ENCODE peak calls at places on chromosomes 7 and 10, in seven cellular contexts. Y is right lobe of liver, Q is breast epithelium, W is upper lobe of right lung, V is left ventricle myocardium inferior, R is testis, G is H9. M is an unnamed sample. For H3K4me1, the result is how much of the 10 kb centered on the place peaks cover.

GRCh38 chr7:121575194-121575766 is 179.2 kb upstream of the FAM3C start:
- DNase-seq in Q (no peak), Y (no peak), V (no peak), R (no peak), W (no peak), G (no peak), M (no peak)

GRCh38 chr7:26187380-26188290 is 12.9 kb downstream of the HNRNPA2B1 start:
- DNase-seq in W (no peak), G (peak), Y (no peak), V (no peak), R (no peak), Q (no peak), M (no peak)

GRCh38 chr10:114754445-114755320 is 66.9 kb upstream of the FHIP2A start:
- DNase-seq in W (no peak), V (no peak), R (no peak), Y (no peak), G (no peak), Q (no peak), M (no peak)

GRCh38 chr10:78371118-78371517 is 337.5 kb downstream of the RPS24 start:
- DNase-seq in R (peak), W (no peak), V (no peak), G (no peak), Y (no peak), Q (no peak), M (no peak)

GRCh38 chr10:109934958-109935793 is 11.9 kb upstream of the XPNPEP1 start:
- DNase-seq in Y (no peak), V (no peak), W (no peak), G (peak), Q (no peak), R (peak), M (no peak)

GRCh38 chr10:119491941-119492340 is 50.6 kb downstream of the RGS10 start:
- DNase-seq in Y (no peak), W (no peak), Q (no peak), V (no peak), R (no peak), G (no peak), M (no peak)

GRCh38 chr10:5628798-5629788 is 37.3 kb downstream of the ASB13 start:
- DNase-seq in G (no peak), V (no peak), Q (no peak), R (no peak), W (no peak), Y (no peak), M (no peak)

GRCh38 chr7:138233189-138233588 is 156.9 kb downstream of the AKR1D1 start:
- DNase-seq in V (no peak), W (no peak), Y (no peak), G (no peak), Q (no peak), R (no peak), M (no peak)

GRCh38 chr7:106070201-106070551 is 41.9 kb downstream of the SYPL1 start:
- DNase-seq in R (no peak), Q (peak), Y (peak), V (no peak), W (peak), G (no peak), M (no peak)

GRCh38 chr10:25226775-25227682 is 52.2 kb downstream of the GPR158 start:
- DNase-seq in V (no peak), R (peak), Q (no peak), Y (no peak), W (no peak), G (peak), M (no peak)

DNA sequence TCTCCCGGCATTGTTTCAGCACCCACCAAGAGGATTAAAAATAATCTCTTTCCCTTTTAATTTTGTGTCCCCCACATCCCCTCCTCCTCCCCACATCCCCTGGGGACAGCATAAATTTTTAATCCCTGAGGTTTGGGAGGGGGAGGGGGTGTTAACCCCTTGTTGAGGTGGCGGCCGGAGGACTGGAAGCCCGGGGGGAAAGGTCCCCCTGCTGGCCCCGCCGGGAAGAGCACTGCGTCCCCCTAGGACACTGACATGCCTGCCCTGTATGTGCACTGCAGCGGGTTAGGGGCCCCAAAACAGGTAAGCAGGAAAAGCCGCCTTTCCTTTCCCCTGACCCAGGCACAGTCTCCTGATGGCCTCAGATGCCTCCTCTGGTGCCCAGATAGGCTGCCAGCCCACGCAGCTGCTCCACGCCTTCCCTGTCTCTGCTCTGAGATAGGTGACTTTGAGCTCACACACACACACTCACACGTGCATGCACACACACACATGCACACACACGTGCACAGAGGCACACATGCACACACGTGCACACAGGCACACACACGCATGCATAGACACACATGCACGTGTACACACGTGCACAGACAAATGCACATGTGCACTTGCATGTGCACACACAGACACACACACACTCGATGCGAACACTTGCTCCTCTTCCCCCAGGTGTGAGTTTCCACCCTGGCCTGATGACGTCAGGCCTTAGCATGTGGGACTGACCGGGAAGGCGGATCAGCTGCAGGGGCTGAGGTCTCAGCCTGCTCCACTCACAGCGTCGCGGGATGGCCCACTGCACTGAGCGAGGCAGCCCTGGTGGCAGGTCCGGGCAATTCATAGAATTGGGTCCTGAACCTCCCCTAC is 12.3 kb downstream of the CNPY1 start:
- DNase-seq in V (no peak), R (peak), Q (no peak), Y (no peak), G (peak), W (peak), M (peak)
- TF ChIP-seq CTCF in V (peak), R (peak), Q (no peak), Y (peak), G (peak), W (peak), M (no peak)

GRCh38 chr7:131090188-131090587 is 237.5 kb upstream of the MKLN1 start:
- DNase-seq in G (no peak), Y (no peak), V (no peak), W (no peak), R (no peak), Q (no peak), M (no peak)
- H3K4me1 ChIP-seq in G (under half), Y (half or more), V (half or more), W (half or more), R (under half), Q (under half), M (under half)

GRCh38 chr10:91574236-91574635 is 58.6 kb downstream of the PPP1R3C start:
- DNase-seq in V (no peak), R (no peak), Y (no peak), W (no peak), Q (no peak), G (no peak), M (no peak)
- TF ChIP-seq CTCF in V (no peak), R (no peak), Y (no peak), W (no peak), Q (no peak), G (no peak), M (no peak)

GRCh38 chr7:139630643-139631519 is 107.4 kb downstream of the CLEC2L start:
- DNase-seq in Q (no peak), V (no peak), G (no peak), Y (no peak), R (no peak), W (no peak), M (no peak)
- H3K4me1 ChIP-seq in Q (under half), V (under half), G (under half), Y (under half), R (under half), W (under half), M (under half)

DNA sequence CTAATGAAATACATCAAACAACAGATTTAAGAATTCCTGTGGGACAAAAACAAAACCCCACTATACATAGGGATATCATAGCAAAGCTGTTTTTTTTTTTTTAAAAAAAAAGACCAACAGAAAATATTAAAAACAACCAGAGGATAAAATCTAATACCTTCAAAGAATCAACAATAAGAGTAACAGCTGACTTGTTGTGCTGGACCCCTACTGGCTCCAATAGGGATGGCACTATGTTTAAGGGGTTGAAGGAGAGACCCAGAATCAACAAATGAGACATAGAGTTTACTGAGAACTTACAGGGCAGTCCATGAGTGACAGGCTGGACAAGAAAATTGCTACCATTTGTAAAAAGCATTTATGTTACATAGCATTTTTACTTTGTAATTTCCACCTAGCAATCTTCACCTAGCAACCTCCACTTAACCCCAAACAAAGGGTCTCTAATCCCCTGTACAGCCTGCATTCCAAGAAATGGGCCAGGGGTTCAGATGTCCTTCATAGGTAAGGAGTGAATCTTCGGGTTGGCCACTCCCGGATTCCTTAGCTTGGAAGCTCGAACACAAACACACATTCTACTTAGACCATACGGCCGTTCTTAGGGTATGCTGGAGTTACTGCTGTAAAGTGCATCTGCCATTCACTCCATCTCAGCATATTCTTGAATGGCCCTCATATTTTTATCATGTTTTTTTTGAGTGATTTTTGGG is 25.8 kb downstream of the ASZ1 start:
- DNase-seq in R (no peak), Y (no peak), G (no peak), W (no peak), Q (no peak), V (no peak), M (no peak)
- TF ChIP-seq CTCF in R (no peak), Y (no peak), G (peak), W (peak), Q (no peak), V (no peak), M (no peak)

DNA sequence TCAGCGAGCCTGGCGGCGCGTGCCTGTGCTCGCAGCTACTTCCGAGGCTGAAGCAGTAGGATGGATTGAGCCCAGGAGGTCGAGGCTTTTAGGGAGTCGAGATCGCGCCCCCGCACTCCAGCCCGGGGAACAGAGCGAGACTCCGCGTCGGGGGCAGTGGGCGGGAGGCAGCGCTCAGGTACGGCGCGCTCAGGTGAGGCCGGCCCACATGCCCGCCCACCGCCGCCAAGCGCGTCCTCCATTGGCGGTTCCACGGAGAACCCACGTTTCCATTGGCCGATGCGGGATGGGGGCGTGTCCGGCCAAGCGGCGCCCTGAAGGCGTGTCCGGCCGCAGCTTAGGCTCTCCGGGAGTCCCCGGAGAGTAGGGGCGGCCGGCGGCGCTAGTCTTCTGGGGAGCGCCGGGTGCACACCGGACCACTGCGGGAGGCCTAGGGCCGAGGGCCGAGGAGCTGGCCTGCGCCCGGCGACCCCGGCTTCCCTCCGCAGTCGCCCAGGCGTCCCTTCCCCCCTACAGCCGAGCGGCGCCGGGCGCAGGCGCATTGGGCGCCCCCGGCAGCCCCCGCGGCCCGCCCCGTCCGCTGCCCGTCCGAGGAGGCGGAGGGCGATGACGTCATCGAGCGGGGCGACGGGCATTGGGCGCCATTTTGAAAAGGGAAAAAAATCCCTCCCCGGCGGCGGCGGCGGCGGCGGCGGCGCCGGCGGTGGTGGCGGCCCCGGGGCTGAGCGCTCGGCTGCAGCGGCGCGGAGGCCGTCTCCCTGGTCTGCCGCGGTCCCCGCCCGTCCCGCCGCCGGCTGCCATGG is at the start of gene PPP2R2D:
- DNase-seq in R (peak), Y (peak), W (peak), Q (peak), V (peak), G (peak), M (peak)
- H3K4me1 ChIP-seq in R (under half), Y (under half), W (under half), Q (under half), V (half or more), G (under half), M (under half)

DNA sequence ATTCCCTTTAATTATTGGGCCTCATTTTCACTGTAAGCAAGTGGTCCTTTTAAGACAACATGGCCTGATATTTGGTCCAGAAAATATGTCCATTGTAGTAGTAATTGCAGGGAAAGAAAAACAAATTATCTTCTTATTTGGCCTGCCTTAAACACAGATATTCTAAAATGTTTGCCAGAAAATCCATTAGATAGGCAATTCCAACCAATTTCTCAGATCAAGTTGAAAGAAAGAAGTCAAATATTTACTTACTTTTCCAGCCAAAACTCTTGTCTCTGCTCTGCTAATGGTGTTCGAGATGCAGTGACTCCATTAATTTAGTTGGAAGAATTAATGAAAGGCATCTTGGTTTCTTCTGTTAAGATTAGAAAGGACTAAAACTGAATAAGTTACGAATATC is 757.3 kb upstream of the IGFBP3 start:
- DNase-seq in W (no peak), G (no peak), V (no peak), Y (no peak), R (no peak), Q (no peak), M (no peak)
- TF ChIP-seq CTCF in W (no peak), G (no peak), V (no peak), Y (no peak), R (no peak), Q (no peak), M (no peak)

DNA sequence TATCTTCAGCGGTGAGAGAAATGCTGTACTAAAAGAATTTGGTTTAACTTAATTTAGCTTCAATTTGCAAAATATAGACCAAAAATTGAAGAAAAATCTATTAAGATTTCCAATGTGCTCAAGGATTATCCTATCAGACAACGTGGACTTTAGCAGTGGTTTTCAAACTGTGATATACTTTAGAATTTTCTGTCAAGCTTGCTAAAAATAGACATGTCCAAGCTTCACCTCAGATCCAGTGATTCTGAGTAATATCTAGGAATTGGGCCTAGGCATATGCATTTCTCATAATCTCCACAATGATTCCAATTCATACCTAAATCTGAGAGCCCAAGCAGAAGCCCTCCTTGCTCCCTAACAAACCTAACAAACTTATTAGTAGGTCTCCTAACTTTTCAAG is 3.4 kb downstream of the WASL start:
- DNase-seq in Y (no peak), G (no peak), Q (no peak), R (no peak), V (no peak), W (no peak), M (no peak)
- H3K4me1 ChIP-seq in Y (half or more), G (under half), Q (under half), R (under half), V (half or more), W (under half), M (under half)

M was measured in kidney.